ENCODE peak calls at places on chromosomes 2 and 18, in four cellular contexts. One of them, this sample, is unnamed.
A peak's percentile ranks its signal among the peaks of the same experiment; 100 is the strongest.

GRCh38 chr2:12755384-12755783 is 38.6 kb downstream of the TRIB2 start:
- DNase-seq in AG04450: no peak
- DNase-seq in cardiac muscle cell: no peak
- DNase-seq in ovary: no peak
- DNase-seq in this sample: no peak

GRCh38 chr18:64131314-64131713 is 17.6 kb downstream of the LINC00305 start:
- DNase-seq in cardiac muscle cell: no peak
- DNase-seq in ovary: no peak
- DNase-seq in AG04450: no peak
- DNase-seq in this sample: no peak

GRCh38 chr2:176002684-176003225 is 688 bp upstream of the LNPK start:
- DNase-seq in ovary: no peak
- DNase-seq in AG04450: no peak
- DNase-seq in cardiac muscle cell: no peak
- DNase-seq in this sample: peak; percentile 35

GRCh38 chr18:23232331-23232730 is 97.0 kb downstream of the CABLES1 start:
- DNase-seq in AG04450: no peak
- DNase-seq in cardiac muscle cell: no peak
- DNase-seq in ovary: no peak
- DNase-seq in this sample: no peak

GRCh38 chr2:178193823-178194599 is at the start of gene OSBPL6:
- DNase-seq in cardiac muscle cell: peak; percentile 94
- DNase-seq in AG04450: no peak
- DNase-seq in ovary: peak; percentile 84
- DNase-seq in this sample: peak; percentile 48

GRCh38 chr2:107712857-107713256 is 113.8 kb upstream of the RGPD4 start:
- DNase-seq in ovary: no peak
- DNase-seq in cardiac muscle cell: no peak
- DNase-seq in AG04450: no peak
- DNase-seq in this sample: no peak

GRCh38 chr2:73109796-73110540 is 2.8 kb downstream of the RAB11FIP5 start:
- DNase-seq in ovary: no peak
- DNase-seq in cardiac muscle cell: no peak
- DNase-seq in AG04450: no peak
- DNase-seq in this sample: no peak

GRCh38 chr2:190507135-190507534 is 27.4 kb downstream of the NEMP2 start:
- DNase-seq in AG04450: no peak
- DNase-seq in ovary: no peak
- DNase-seq in cardiac muscle cell: no peak
- DNase-seq in this sample: no peak

DNA sequence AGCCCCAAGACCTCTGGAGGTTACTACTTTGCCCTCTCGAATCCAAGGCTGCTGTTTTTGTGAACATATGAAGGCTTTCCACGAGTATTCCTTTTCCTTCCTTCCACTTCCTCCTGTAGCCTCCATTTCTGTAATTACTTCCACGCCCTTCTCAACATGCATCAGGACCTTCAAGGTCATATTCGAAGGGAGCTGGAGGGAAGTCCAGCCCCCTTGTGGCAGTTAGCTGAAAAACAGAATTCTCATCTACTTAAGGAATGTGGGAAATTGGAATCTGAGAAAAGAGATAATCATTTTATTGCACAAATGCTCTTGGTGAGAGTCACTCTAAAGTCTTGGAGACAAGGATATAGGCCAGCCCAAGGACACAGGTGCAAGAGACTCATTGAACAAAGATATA is 1000.2 kb downstream of the TDRD15 start:
- DNase-seq in cardiac muscle cell: no peak
- DNase-seq in ovary: no peak
- DNase-seq in AG04450: no peak
- DNase-seq in this sample: no peak
- TF ChIP-seq CTCF in cardiac muscle cell: no peak
- TF ChIP-seq CTCF in ovary: no peak
- TF ChIP-seq CTCF in AG04450: peak; percentile 29
- TF ChIP-seq CTCF in this sample: no peak

DNA sequence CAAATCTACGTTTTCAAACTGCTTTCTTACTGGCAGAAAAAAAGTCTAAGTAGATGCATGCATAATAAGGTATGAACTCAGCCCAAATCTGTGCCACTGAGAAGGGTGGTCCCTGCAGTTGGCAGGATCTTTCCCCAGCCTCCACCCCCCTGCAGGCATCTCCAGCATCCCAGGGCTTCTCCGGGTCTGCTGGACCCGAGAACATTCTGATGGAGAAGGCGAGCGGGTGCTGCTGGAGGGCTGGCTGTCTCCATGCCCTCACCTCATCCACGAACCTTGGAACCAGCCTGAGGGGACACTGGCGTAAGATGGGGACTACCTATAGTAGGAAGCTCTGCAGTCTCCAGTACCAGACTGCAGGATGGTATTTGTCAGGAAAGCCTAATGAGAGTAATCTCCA is 198.9 kb downstream of the HDAC4 start:
- DNase-seq in AG04450: no peak
- DNase-seq in cardiac muscle cell: no peak
- DNase-seq in ovary: peak; percentile 28
- DNase-seq in this sample: no peak
- H3K4me3 ChIP-seq in AG04450: no peak overlapping the region
- H3K4me3 ChIP-seq in cardiac muscle cell: no peak overlapping the region
- H3K4me3 ChIP-seq in ovary: no peak overlapping the region
- H3K4me3 ChIP-seq in this sample: no peak overlapping the region

GRCh38 chr2:241070361-241070760 is 31.7 kb downstream of the MTERF4 start:
- DNase-seq in AG04450: no peak
- DNase-seq in cardiac muscle cell: no peak
- DNase-seq in ovary: no peak
- DNase-seq in this sample: peak; percentile 8
- H3K27ac ChIP-seq in AG04450: no peak overlapping the region
- H3K27ac ChIP-seq in cardiac muscle cell: no peak overlapping the region
- H3K27ac ChIP-seq in ovary: no peak overlapping the region
- H3K27ac ChIP-seq in this sample: no peak overlapping the region

DNA sequence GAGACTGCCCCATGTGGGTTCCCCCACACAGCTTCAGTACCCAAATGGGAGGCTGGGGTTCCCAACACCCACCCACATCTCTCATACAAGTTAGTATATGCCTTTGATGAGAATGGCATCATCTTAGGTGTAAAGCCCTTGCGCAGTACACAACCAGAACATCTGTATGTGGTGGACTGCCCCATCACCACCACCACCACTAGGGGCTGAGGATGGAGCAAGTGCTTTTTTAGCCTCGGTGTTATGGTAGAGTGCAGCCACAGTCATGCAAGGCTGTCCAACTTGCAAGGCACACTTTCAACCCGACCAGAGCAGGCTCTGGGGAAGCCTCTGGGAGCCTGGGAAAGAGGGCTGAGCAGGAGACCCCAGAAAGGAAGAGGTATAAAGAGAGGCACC is 241.2 kb downstream of the TFCP2L1 start:
- DNase-seq in AG04450: no peak
- DNase-seq in cardiac muscle cell: no peak
- DNase-seq in ovary: no peak
- DNase-seq in this sample: no peak
- TF ChIP-seq CTCF in AG04450: no peak
- TF ChIP-seq CTCF in cardiac muscle cell: peak; percentile 6
- TF ChIP-seq CTCF in ovary: no peak
- TF ChIP-seq CTCF in this sample: no peak

GRCh38 chr2:231642631-231643493 is 50.2 kb downstream of the TEX44 start:
- DNase-seq in AG04450: peak; percentile 63
- DNase-seq in cardiac muscle cell: peak; percentile 87
- DNase-seq in ovary: peak; percentile 79
- DNase-seq in this sample: no peak
- H3K4me3 ChIP-seq in AG04450: peak overlapping the region; percentile 36
- H3K4me3 ChIP-seq in cardiac muscle cell: no peak overlapping the region
- H3K4me3 ChIP-seq in ovary: peak overlapping the region; percentile 14
- H3K4me3 ChIP-seq in this sample: peak overlapping the region; percentile 20

GRCh38 chr2:232264081-232264480 is 114.5 kb upstream of the ALPP start:
- DNase-seq in ovary: no peak
- DNase-seq in cardiac muscle cell: no peak
- DNase-seq in AG04450: no peak
- DNase-seq in this sample: no peak
- H3K27ac ChIP-seq in ovary: no peak overlapping the region
- H3K27ac ChIP-seq in cardiac muscle cell: no peak overlapping the region
- H3K27ac ChIP-seq in AG04450: no peak overlapping the region
- H3K27ac ChIP-seq in this sample: peak overlapping the region; percentile 76

DNA sequence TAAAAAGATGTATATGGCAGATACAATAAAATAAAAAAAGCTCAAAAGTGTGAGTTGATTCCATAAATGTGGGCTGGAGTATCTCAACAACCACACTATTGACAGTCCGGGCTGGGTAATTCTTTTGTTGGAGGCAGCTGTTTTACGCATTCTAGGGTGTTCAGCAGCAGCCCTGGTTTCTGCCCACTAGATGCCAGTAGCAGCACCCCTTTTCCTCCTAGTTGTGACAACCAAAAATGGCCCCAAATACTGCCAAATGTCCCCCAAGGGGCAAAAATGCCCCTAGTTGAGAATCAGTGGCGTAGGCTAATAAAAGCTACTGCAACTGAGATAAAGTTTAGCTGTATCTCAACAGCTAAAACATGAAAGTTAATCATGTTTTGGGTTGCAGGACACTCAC is 44.7 kb downstream of the CHMP3 start:
- DNase-seq in ovary: no peak
- DNase-seq in cardiac muscle cell: peak; percentile 33
- DNase-seq in AG04450: no peak
- DNase-seq in this sample: peak; percentile 49
- TF ChIP-seq CTCF in ovary: no peak
- TF ChIP-seq CTCF in cardiac muscle cell: peak; percentile 51
- TF ChIP-seq CTCF in AG04450: peak; percentile 34
- TF ChIP-seq CTCF in this sample: peak; percentile 60

GRCh38 chr2:14656146-14656545 is 23.6 kb downstream of the LRATD1 start:
- DNase-seq in ovary: no peak
- DNase-seq in cardiac muscle cell: no peak
- DNase-seq in AG04450: no peak
- DNase-seq in this sample: no peak

GRCh38 chr2:14650066-14650465 is 17.5 kb downstream of the LRATD1 start:
- DNase-seq in ovary: no peak
- DNase-seq in cardiac muscle cell: no peak
- DNase-seq in AG04450: no peak
- DNase-seq in this sample: no peak

DNA sequence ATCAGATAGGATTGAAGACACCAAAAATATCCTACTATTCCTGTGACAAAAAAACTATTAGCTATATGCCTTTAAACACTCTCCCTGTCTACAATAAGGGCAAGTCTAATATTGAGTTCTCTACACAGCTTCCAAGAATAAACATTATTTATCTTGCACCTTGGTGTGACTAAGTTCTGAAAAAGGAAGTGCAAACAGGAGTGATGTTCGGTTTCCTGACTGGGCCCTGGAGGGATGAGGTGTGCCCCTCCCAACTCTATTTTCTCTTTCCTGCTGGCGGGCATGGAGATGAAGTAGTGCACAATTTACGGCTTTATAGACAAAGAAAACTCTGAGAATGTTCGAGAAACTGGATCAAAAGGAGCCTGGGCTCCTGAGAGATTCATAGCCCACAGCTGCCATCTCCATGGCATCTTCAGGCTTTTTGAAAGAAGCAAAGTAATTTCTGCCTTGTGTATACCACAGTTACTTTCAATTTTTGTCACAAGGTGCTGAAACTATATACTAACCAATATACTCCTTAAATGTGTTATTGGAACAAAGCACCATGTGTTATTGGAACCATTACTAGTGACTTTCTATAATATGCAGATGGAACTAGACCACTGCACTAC is 22.3 kb downstream of the LRATD1 start:
- DNase-seq in cardiac muscle cell: no peak
- DNase-seq in AG04450: no peak
- DNase-seq in ovary: no peak
- DNase-seq in this sample: no peak
- H3K4me3 ChIP-seq in cardiac muscle cell: no peak overlapping the region
- H3K4me3 ChIP-seq in AG04450: no peak overlapping the region
- H3K4me3 ChIP-seq in ovary: no peak overlapping the region
- H3K4me3 ChIP-seq in this sample: no peak overlapping the region